ENCODE peak calls at places on chromosomes 5 and 9, in five cellular contexts. P is left ventricle myocardium inferior, E is GM12891, N is H54, M is Calu3. I is an unnamed sample.

GRCh38 chr5:88000877-88001276 is 267.8 kb downstream of the TMEM161B start:
- DNase-seq in P (no peak), E (no peak), N (no peak), M (no peak), I (no peak)

GRCh38 chr5:77885501-77885900 is 109.4 kb upstream of the TBCA start:
- DNase-seq in P (no peak), E (no peak), N (no peak), M (no peak), I (no peak)

GRCh38 chr5:150440948-150441812 is 8.4 kb downstream of the RPS14 start:
- DNase-seq in P (no peak), E (no peak), N (no peak), M (no peak), I (no peak)

GRCh38 chr5:78323241-78323640 is 28.7 kb upstream of the AP3B1 start:
- DNase-seq in P (no peak), E (no peak), N (no peak), M (no peak), I (no peak)

GRCh38 chr9:131545786-131546335 is 538 bp downstream of the PRRT1B start:
- DNase-seq in P (no peak), E (no peak), N (no peak), M (no peak), I (no peak)

GRCh38 chr5:78627766-78628165 is 20.8 kb downstream of the LHFPL2 start:
- DNase-seq in P (no peak), E (no peak), N (no peak), M (no peak), I (no peak)

GRCh38 chr5:77300457-77300856 is 90.0 kb downstream of the PDE8B start:
- DNase-seq in P (no peak), E (no peak), N (no peak), M (no peak), I (no peak)

GRCh38 chr5:539469-540214 is 15.4 kb upstream of the SLC9A3 start:
- DNase-seq in P (peak; percentile 6), E (no peak), N (no peak), M (no peak), I (no peak)

GRCh38 chr9:16521868-16522381 is 348.5 kb downstream of the BNC2 start:
- DNase-seq in P (peak; percentile 30), E (no peak), N (peak; percentile 47), M (no peak), I (peak; percentile 49)

GRCh38 chr9:69622664-69623063 is 49.5 kb downstream of the APBA1 start:
- DNase-seq in P (no peak), E (no peak), N (no peak), M (no peak), I (no peak)

GRCh38 chr9:86470326-86470725 is 116.1 kb upstream of the TUT7 start:
- DNase-seq in P (no peak), E (no peak), N (no peak), M (no peak), I (no peak)

GRCh38 chr5:168881427-168882149 is 302.4 kb upstream of the PANK3 start:
- DNase-seq in P (no peak), E (peak; percentile 27), N (no peak), M (peak; percentile 5), I (no peak)

GRCh38 chr5:93022770-93023169 is 558.2 kb downstream of the NR2F1-AS1 start:
- DNase-seq in P (no peak), E (no peak), N (no peak), M (no peak), I (no peak)

GRCh38 chr9:110330484-110331115 is 7.1 kb downstream of the TXNDC8 start:
- DNase-seq in P (no peak), E (no peak), N (no peak), M (no peak), I (no peak)